ENCODE peak calls at places on chromosomes 16 and 17, in eight cellular contexts. U is AG09319; Q is GM10248; Z is PC-3; E is tibial artery; N is CD4-positive, alpha-beta T cell; F is neural crest cell; W is HFF-Myc. S is an unnamed sample.

GRCh38 chr17:39699818-39700147 is at the start of gene ERBB2:
- DNase-seq in U (peak; percentile 40), Q (no peak), Z (peak; percentile 71), E (peak; percentile 81), N (no peak), F (peak; percentile 42), W (no peak), S (peak; percentile 82)

GRCh38 chr16:74447578-74447977 is 26.3 kb upstream of the CLEC18B start:
- DNase-seq in U (no peak), Q (no peak), Z (no peak), E (no peak), N (no peak), F (no peak), W (no peak), S (no peak)

GRCh38 chr17:7379134-7379533 is 1.8 kb upstream of the TNK1 start:
- DNase-seq in U (no peak), Q (no peak), Z (no peak), E (no peak), N (no peak), F (no peak), W (no peak), S (no peak)

GRCh38 chr17:55731586-55732250 is 9.1 kb upstream of the TMEM100 start:
- DNase-seq in U (no peak), Q (no peak), Z (no peak), E (peak; percentile 83), N (no peak), F (no peak), W (no peak), S (no peak)

GRCh38 chr16:15942901-15943690 is 6.3 kb upstream of the ABCC1 start:
- DNase-seq in U (no peak), Q (no peak), Z (no peak), E (no peak), N (no peak), F (no peak), W (no peak), S (no peak)

GRCh38 chr16:8430401-8430800 is 159.9 kb downstream of the TMEM114 start:
- DNase-seq in U (no peak), Q (no peak), Z (no peak), E (no peak), N (no peak), F (no peak), W (no peak), S (no peak)

GRCh38 chr17:18143044-18143936 is 34.7 kb downstream of the MYO15A start:
- DNase-seq in U (no peak), Q (peak; percentile 45), Z (peak; percentile 43), E (no peak), N (no peak), F (peak; percentile 24), W (no peak), S (peak; percentile 56)

GRCh38 chr16:4323845-4324478 is 8.1 kb downstream of the GLIS2 start:
- DNase-seq in U (no peak), Q (no peak), Z (no peak), E (peak; percentile 68), N (no peak), F (peak; percentile 39), W (no peak), S (peak; percentile 81)

GRCh38 chr16:25108054-25108453 is 3.5 kb upstream of the LCMT1 start:
- DNase-seq in U (no peak), Q (peak; percentile 36), Z (peak; percentile 29), E (no peak), N (peak; percentile 54), F (no peak), W (no peak), S (no peak)

GRCh38 chr17:28518132-28518531 is 12.0 kb downstream of the FOXN1 start:
- DNase-seq in U (no peak), Q (no peak), Z (no peak), E (no peak), N (no peak), F (no peak), W (no peak), S (no peak)

GRCh38 chr17:48985436-48986245 is 11.5 kb upstream of the IGF2BP1 start:
- DNase-seq in U (no peak), Q (no peak), Z (peak; percentile 1), E (no peak), N (no peak), F (no peak), W (no peak), S (no peak)

GRCh38 chr16:19086322-19087199 is 19.1 kb downstream of the COQ7 start:
- DNase-seq in U (peak; percentile 74), Q (peak; percentile 87), Z (peak; percentile 93), E (peak; percentile 83), N (peak; percentile 69), F (peak; percentile 87), W (peak; percentile 87), S (peak; percentile 91)

GRCh38 chr17:62134397-62134796 is 69.3 kb upstream of the MED13 start:
- DNase-seq in U (no peak), Q (no peak), Z (no peak), E (no peak), N (no peak), F (no peak), W (no peak), S (no peak)

GRCh38 chr17:37844158-37844976 is 79.8 kb upstream of the TBC1D3K start:
- DNase-seq in U (peak; percentile 10), Q (peak; percentile 85), Z (peak; percentile 55), E (peak; percentile 40), N (peak; percentile 34), F (peak; percentile 69), W (no peak), S (peak; percentile 63)

GRCh38 chr17:69228576-69228975 is at the start of gene ABCA10:
- DNase-seq in U (peak; percentile 4), Q (no peak), Z (no peak), E (no peak), N (no peak), F (no peak), W (no peak), S (no peak)

DNA sequence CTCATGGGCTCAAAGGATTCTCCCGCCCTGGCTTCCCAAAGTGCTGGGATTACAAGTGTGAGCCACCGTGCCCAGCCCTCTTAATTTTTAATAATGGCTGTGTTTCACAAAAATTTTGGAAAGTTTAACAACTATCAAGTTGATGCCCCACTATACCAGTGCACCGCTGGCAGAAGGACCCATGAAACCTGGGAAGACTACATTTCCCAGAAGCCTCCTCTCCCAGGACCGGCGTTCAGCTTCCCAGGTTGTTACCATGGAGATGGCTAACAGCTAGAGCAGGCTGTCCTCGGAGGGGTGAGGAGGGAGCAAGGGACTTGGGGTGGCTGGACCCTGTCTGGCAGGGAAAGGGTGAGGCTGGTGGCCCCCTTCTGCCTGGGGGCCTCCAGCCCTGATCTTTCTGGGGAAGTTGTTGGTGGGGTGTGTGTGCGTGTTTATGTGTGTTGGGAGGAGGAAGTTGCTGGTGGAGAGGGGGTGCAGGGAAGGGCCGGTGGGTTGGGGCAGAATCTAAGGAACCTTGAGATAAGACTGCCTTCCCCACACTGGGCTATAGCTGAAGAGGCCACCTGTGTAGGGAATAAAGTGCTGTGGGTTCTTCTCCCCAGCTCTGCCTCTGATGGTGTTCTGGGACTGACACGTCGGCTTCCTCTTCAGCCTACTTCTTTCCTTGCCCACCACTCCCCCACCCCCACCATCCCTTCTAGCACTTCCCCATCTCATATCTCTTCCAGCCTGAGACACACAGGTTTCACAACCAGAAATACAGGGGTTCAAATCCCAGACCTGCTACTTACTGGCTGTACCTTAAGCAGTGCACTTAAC is at the start of gene DRC7:
- DNase-seq in U (no peak), Q (peak; percentile 73), Z (peak; percentile 17), E (peak; percentile 35), N (no peak), F (peak; percentile 44), W (no peak), S (peak; percentile 16)
- TF ChIP-seq CTCF in U (no peak), Q (no peak), Z (no peak), E (no peak), N (no peak), F (no peak), W (no peak), S (no peak)

GRCh38 chr16:12054868-12055267 is 78.3 kb downstream of the SNX29 start:
- DNase-seq in U (no peak), Q (no peak), Z (no peak), E (no peak), N (no peak), F (no peak), W (no peak), S (no peak)

GRCh38 chr16:12060751-12061150 is 84.2 kb downstream of the SNX29 start:
- DNase-seq in U (no peak), Q (no peak), Z (no peak), E (no peak), N (no peak), F (no peak), W (no peak), S (no peak)

GRCh38 chr16:12059216-12059769 is 82.8 kb downstream of the SNX29 start:
- DNase-seq in U (no peak), Q (no peak), Z (no peak), E (no peak), N (no peak), F (no peak), W (no peak), S (peak; percentile 61)

GRCh38 chr16:12054396-12054795 is 77.9 kb downstream of the SNX29 start:
- DNase-seq in U (no peak), Q (no peak), Z (no peak), E (no peak), N (no peak), F (no peak), W (no peak), S (no peak)

GRCh38 chr16:12057276-12057675 is 80.7 kb downstream of the SNX29 start:
- DNase-seq in U (peak; percentile 79), Q (no peak), Z (no peak), E (no peak), N (no peak), F (no peak), W (no peak), S (no peak)
- TF ChIP-seq CTCF in U (peak; percentile 36), Q (no peak), Z (no peak), E (no peak), N (no peak), F (no peak), W (no peak), S (no peak)

GRCh38 chr16:65618931-65619330 is 497.1 kb upstream of the CDH11 start:
- DNase-seq in U (no peak), Q (no peak), Z (no peak), E (no peak), N (no peak), F (no peak), W (no peak), S (no peak)
- TF ChIP-seq CTCF in U (no peak), Q (no peak), Z (no peak), E (no peak), N (no peak), F (no peak), W (no peak), S (no peak)

DNA sequence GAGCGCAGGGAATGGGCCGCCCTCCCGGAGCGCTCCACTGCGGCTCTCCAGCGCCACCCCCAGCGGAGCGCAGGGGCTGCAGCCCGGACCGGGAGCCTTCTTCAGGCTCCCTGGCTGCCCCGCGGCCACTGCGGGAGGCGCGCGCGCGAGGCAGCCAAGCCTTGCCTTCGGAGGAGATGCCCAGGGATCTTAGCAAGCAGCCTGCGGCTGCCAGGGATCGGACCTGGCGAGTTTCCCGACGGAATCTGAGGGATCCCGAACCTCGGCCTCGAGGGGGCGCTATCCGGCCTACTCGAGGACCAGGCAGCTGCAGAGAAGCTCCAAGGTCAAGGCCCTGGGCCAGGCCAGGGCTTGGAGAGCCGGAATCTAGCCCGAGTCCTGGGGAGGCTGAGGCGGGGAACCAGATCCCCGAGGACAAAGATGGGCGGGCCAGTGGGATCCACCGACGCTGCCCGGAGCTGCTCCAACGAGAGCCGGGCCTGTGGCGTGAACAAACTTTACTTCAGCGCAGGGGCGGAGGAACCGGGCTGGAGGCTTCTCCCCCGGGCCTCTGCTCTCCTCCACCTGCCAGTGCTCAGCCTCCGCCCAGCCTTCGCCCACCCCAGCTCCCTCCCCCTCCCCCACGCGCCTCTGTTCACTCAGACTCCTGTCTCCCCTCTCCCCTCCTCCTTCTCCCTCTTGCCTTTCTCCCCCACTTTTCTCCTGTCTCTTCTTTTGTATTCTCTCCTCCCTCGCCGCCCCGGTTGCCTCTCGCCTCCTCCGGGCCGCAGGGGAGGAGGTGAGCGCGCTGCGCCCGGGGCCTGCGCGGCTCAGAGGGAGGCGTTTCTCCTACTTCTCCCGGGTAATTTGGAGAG is at the start of gene IRX6:
- DNase-seq in U (no peak), Q (no peak), Z (no peak), E (peak; percentile 31), N (no peak), F (peak; percentile 59), W (no peak), S (peak; percentile 80)
- TF ChIP-seq CTCF in U (peak; percentile 20), Q (no peak), Z (peak; percentile 19), E (no peak), N (no peak), F (peak; percentile 70), W (peak; percentile 55), S (peak; percentile 53)